ENCODE peak calls at places on chromosomes 4 and X, in eight cellular contexts. X is lower lobe of right lung, Y is putamen, B is smooth muscle cell of the brain vasculature, A is right cardiac atrium, H is glutamatergic neuron, D is iris pigment epithelial cell, E is RWPE1. W is an unnamed sample.

GRCh38 chr4:176376032-176376614 is 56.4 kb downstream of the SPCS3 start:
- DNase-seq in X (no peak), Y (peak), B (no peak), A (no peak), H (no peak), D (peak), E (peak), W (no peak)

GRCh38 chr4:164440196-164440595 is 313.7 kb upstream of the SMIM31 start:
- DNase-seq in X (no peak), Y (no peak), B (no peak), A (no peak), H (no peak), D (peak), E (peak), W (no peak)

GRCh38 chr4:6957148-6957520 is 47.5 kb downstream of the TBC1D14 start:
- DNase-seq in X (no peak), Y (no peak), B (peak), A (no peak), H (no peak), D (no peak), E (no peak), W (no peak)

GRCh38 chr4:139556071-139556734 is at the start of gene SETD7:
- DNase-seq in X (peak), Y (peak), B (no peak), A (peak), H (peak), D (peak), E (peak), W (peak)

GRCh38 chrX:10011991-10012390 is 44.8 kb downstream of the CLDN34 start:
- DNase-seq in X (peak), Y (no peak), B (no peak), A (no peak), H (peak), D (peak), E (no peak), W (no peak)

GRCh38 chrX:103356023-103356798 is at the start of gene TCEAL9:
- DNase-seq in X (peak), Y (peak), B (no peak), A (peak), H (peak), D (peak), E (no peak), W (no peak)

GRCh38 chr4:154345359-154345758 is 146.2 kb downstream of the DCHS2 start:
- DNase-seq in X (no peak), Y (no peak), B (no peak), A (no peak), H (no peak), D (no peak), E (no peak), W (no peak)

GRCh38 chrX:31423575-31424284 is 351.9 kb upstream of the FTHL17 start:
- DNase-seq in X (no peak), Y (peak), B (peak), A (peak), H (no peak), D (peak), E (peak), W (no peak)